ENCODE peak calls at places on chromosome 3, in five cellular contexts. M is fibroblast of pulmonary artery; X is activated CD8-positive, alpha-beta T cell treated with anti-CD3 and anti-CD28 coated beads for 36 hours; Q is germinal center; C is right cardiac atrium. N is an unnamed sample.

GRCh38 chr3:31911643-31912042 is 69.4 kb downstream of the OSBPL10 start:
- DNase-seq in M (no peak), X (no peak), Q (no peak), C (no peak), N (no peak)

GRCh38 chr3:10553586-10554235 is 48.3 kb upstream of the ATP2B2 start:
- DNase-seq in M (peak), X (no peak), Q (no peak), C (peak), N (no peak)

GRCh38 chr3:113560265-113560664 is 27.9 kb downstream of the SIDT1 start:
- DNase-seq in M (no peak), X (no peak), Q (no peak), C (no peak), N (no peak)

GRCh38 chr3:195102609-195103467 is 168.1 kb downstream of the XXYLT1 start:
- DNase-seq in M (peak), X (no peak), Q (no peak), C (no peak), N (no peak)

GRCh38 chr3:123324880-123325765 is 123.4 kb downstream of the SEC22A start:
- DNase-seq in M (no peak), X (no peak), Q (no peak), C (no peak), N (no peak)

GRCh38 chr3:62119139-62119538 is 254.2 kb downstream of the FEZF2 start:
- DNase-seq in M (peak), X (no peak), Q (no peak), C (peak), N (no peak)

GRCh38 chr3:195582947-195583346 is 793 bp downstream of the APOD start:
- DNase-seq in M (no peak), X (peak), Q (no peak), C (no peak), N (no peak)

GRCh38 chr3:161422171-161422693 is 50.9 kb upstream of the SPTSSB start:
- DNase-seq in M (no peak), X (no peak), Q (no peak), C (no peak), N (no peak)

GRCh38 chr3:153768559-153769469 is 352.4 kb upstream of the ARHGEF26 start:
- DNase-seq in M (peak), X (peak), Q (peak), C (no peak), N (peak)

GRCh38 chr3:77931272-77932009 is 891.5 kb downstream of the ROBO2 start:
- DNase-seq in M (peak), X (no peak), Q (no peak), C (no peak), N (no peak)

GRCh38 chr3:173045770-173046382 is 95.2 kb downstream of the SPATA16 start:
- DNase-seq in M (peak), X (no peak), Q (no peak), C (no peak), N (no peak)

GRCh38 chr3:156483961-156484787 is 70.7 kb downstream of the SSR3 start:
- DNase-seq in M (peak), X (peak), Q (peak), C (no peak), N (no peak)

N was measured in GM12892.